ENCODE peak calls at places on chromosomes 5 and 9, in eight cellular contexts. G, H, X, Q, R, V, B and I are unnamed samples.
A peak's percentile ranks its signal among the peaks of the same experiment; 100 is the strongest.

GRCh38 chr5:139061856-139062255 is 136.3 kb downstream of the SIL1 start:
- DNase-seq in Q (no peak), V (no peak), X (no peak), R (no peak), B (no peak), G (no peak), H (no peak), I (no peak)

GRCh38 chr5:74949976-74950375 is 83.8 kb upstream of the FAM169A start:
- DNase-seq in H (no peak), X (no peak), G (no peak), Q (no peak), R (no peak), V (no peak), B (no peak), I (no peak)

GRCh38 chr5:109529520-109529919 is 119.7 kb upstream of the PJA2 start:
- DNase-seq in Q (no peak), G (no peak), V (no peak), H (no peak), B (peak; percentile 31), R (no peak), X (no peak), I (no peak)

GRCh38 chr5:34865131-34865530 is 26.2 kb downstream of the TTC23L start:
- DNase-seq in X (no peak), V (no peak), G (no peak), B (no peak), H (no peak), R (no peak), Q (peak; percentile 8), I (no peak)

GRCh38 chr5:143425835-143426234 is 22.3 kb upstream of the NR3C1 start:
- DNase-seq in R (no peak), H (no peak), V (no peak), Q (no peak), B (no peak), X (no peak), G (no peak), I (no peak)

GRCh38 chr9:784916-785315 is 56.6 kb upstream of the DMRT1 start:
- DNase-seq in Q (no peak), B (no peak), H (no peak), G (no peak), R (no peak), V (no peak), X (no peak), I (no peak)

GRCh38 chr9:28212979-28213378 is 639.7 kb upstream of the C9orf72 start:
- DNase-seq in R (no peak), X (no peak), H (peak; percentile 8), V (no peak), G (no peak), B (no peak), Q (peak; percentile 73), I (no peak)

GRCh38 chr9:134656334-134657034 is 14.9 kb downstream of the COL5A1 start:
- DNase-seq in Q (no peak), G (no peak), X (peak; percentile 37), H (no peak), R (no peak), V (no peak), B (no peak), I (no peak)

GRCh38 chr5:40784027-40784653 is 14.0 kb downstream of the PRKAA1 start:
- DNase-seq in B (no peak), G (no peak), H (no peak), R (no peak), Q (no peak), X (no peak), V (no peak), I (no peak)

GRCh38 chr9:9522406-9522805 is 1090.4 kb downstream of the PTPRD start:
- DNase-seq in X (no peak), V (no peak), H (no peak), Q (no peak), B (no peak), R (no peak), G (no peak), I (no peak)

GRCh38 chr5:91386120-91386519 is 3.0 kb upstream of the ARRDC3 start:
- DNase-seq in B (no peak), H (no peak), R (no peak), V (no peak), G (no peak), Q (no peak), X (no peak), I (no peak)

GRCh38 chr9:115672477-115673316 is 480.9 kb upstream of the PAPPA start:
- DNase-seq in G (no peak), X (no peak), B (no peak), V (no peak), H (peak; percentile 57), R (no peak), Q (peak; percentile 12), I (no peak)

GRCh38 chr5:60810036-60810435 is 34.0 kb downstream of the ELOVL7 start:
- DNase-seq in R (no peak), H (no peak), V (no peak), X (no peak), Q (no peak), B (no peak), G (no peak), I (no peak)

GRCh38 chr5:170252710-170253350 is 20.0 kb downstream of the C5orf58 start:
- DNase-seq in B (no peak), Q (no peak), X (no peak), G (no peak), H (no peak), V (no peak), R (no peak), I (no peak)

GRCh38 chr5:95808686-95809413 is 13.7 kb downstream of the GLRX start:
- DNase-seq in G (no peak), H (no peak), R (no peak), B (peak; percentile 58), V (no peak), X (peak; percentile 95), Q (no peak), I (peak; percentile 66)

GRCh38 chr5:5065472-5065871 is 74.7 kb upstream of the ADAMTS16 start:
- DNase-seq in Q (no peak), B (no peak), H (no peak), X (no peak), G (no peak), R (no peak), V (no peak), I (no peak)

GRCh38 chr5:56072863-56073777 is 78.4 kb upstream of the IL6ST start:
- DNase-seq in B (no peak), Q (no peak), R (no peak), H (no peak), X (no peak), G (no peak), V (no peak), I (no peak)

GRCh38 chr5:32383065-32383464 is 61.5 kb downstream of the ZFR start:
- DNase-seq in H (no peak), V (no peak), B (no peak), Q (no peak), X (no peak), G (no peak), R (no peak), I (no peak)

GRCh38 chr9:121674952-121675351 is 23.5 kb downstream of the DAB2IP start:
- DNase-seq in G (no peak), X (no peak), Q (no peak), R (no peak), V (no peak), H (no peak), B (no peak), I (no peak)

GRCh38 chr5:90093931-90094485 is 315.5 kb downstream of the CETN3 start:
- DNase-seq in R (no peak), Q (no peak), G (no peak), B (no peak), H (no peak), V (no peak), X (no peak), I (no peak)
- TF ChIP-seq POLR2AphosphoS5 in R (no peak), Q (no peak), G (no peak), B (no peak), H (no peak), V (no peak), X (no peak), I (no peak)

GRCh38 chr9:109315480-109315879 is 5.4 kb downstream of the EPB41L4B start:
- DNase-seq in X (no peak), V (no peak), H (no peak), Q (no peak), G (no peak), R (no peak), B (no peak), I (no peak)

GRCh38 chr9:109312783-109313182 is 8.1 kb downstream of the EPB41L4B start:
- DNase-seq in X (no peak), H (no peak), B (no peak), R (no peak), G (no peak), V (no peak), Q (no peak), I (no peak)

GRCh38 chr9:109315889-109316640 is 4.8 kb downstream of the EPB41L4B start:
- DNase-seq in H (peak; percentile 89), Q (no peak), B (peak; percentile 96), G (peak; percentile 37), R (no peak), X (no peak), V (no peak), I (no peak)

GRCh38 chr9:109313351-109313750 is 7.5 kb downstream of the EPB41L4B start:
- DNase-seq in Q (no peak), V (no peak), B (no peak), R (no peak), H (no peak), G (no peak), X (no peak), I (no peak)

DNA sequence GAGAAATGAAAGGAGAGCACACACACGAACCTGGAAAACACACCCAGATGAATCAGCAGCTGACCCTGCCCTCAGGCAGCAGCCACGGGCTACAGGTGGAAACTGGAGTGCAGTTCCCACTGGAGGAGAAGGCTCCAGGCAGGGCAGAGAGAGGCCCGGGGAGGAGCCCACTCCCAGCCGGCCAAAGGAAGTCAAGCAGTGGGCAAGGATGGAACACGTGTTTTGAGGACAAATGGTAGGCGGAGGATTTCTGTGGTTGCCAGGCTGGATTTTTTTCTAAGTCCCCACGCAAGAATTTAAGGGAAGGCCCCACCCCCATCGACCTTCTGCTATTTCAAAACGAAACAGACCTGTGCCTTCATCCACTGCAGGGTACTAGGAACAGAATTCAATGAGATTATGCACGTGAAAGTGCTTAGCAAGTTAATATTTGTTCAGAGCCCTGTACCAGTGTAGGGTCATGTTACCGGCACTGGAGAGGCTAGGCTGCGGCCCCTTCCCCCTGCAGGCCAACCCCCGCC is 6.8 kb downstream of the EPB41L4B start:
- DNase-seq in Q (no peak), G (peak; percentile 38), R (no peak), H (no peak), B (peak; percentile 62), X (no peak), V (no peak), I (no peak)
- TF ChIP-seq POLR2AphosphoS5 in Q (no peak), G (no peak), R (no peak), H (no peak), B (no peak), X (no peak), V (no peak), I (no peak)

DNA sequence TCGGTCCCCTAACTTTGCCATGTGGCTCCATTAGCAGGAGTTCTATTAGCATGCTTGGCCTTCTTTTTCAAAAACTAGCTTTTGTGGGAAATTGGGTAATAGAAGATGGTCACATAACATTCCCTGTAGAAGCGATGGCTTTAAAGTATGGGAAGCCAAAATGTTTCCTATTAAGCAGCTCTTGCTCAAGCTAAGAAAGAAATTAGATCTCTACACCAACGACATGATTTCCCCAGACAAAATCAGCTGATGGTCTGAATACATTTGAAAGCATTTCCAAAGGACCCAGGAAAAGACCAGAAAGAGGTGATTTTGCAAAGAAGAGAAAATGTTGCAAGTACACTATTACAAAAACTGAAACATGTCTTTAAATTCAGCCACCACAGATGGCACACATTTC is 4.8 kb upstream of the NFIL3 start:
- DNase-seq in V (no peak), Q (no peak), R (no peak), X (no peak), H (no peak), G (no peak), B (no peak), I (no peak)
- TF ChIP-seq POLR2AphosphoS5 in V (no peak), Q (no peak), R (no peak), X (no peak), H (no peak), G (no peak), B (no peak), I (no peak)

GRCh38 chr9:70419546-70420266 is 5.2 kb upstream of the KLF9 start:
- DNase-seq in R (no peak), G (peak; percentile 95), B (peak; percentile 97), H (peak; percentile 67), Q (peak; percentile 98), V (peak; percentile 73), X (peak; percentile 99), I (peak; percentile 61)
- TF ChIP-seq POLR2AphosphoS5 in R (peak; percentile 88), G (peak; percentile 93), B (peak; percentile 99), H (no peak), Q (peak; percentile 94), V (no peak), X (peak; percentile 95), I (no peak)